ENCODE peak calls at places on chromosomes 13 and 19, in eight cellular contexts. L, A, F, Q, K, P, Z and Y are unnamed samples.

GRCh38 chr13:51538626-51539179 is 45.6 kb upstream of the WDFY2 start:
- DNase-seq in Q (no peak), F (no peak), K (no peak), P (no peak), L (no peak), Z (no peak), A (no peak), Y (no peak)

GRCh38 chr13:49679244-49679643 is 12.0 kb downstream of the EBPL start:
- DNase-seq in Q (no peak), F (no peak), P (no peak), A (no peak), L (no peak), Z (no peak), K (peak; percentile 32), Y (no peak)

GRCh38 chr13:94249512-94249911 is 230.0 kb downstream of the DCT start:
- DNase-seq in K (no peak), Q (no peak), P (no peak), Z (no peak), F (no peak), L (no peak), A (no peak), Y (no peak)

GRCh38 chr13:83780201-83780600 is 102.1 kb downstream of the SLITRK1 start:
- DNase-seq in K (peak; percentile 93), P (no peak), F (peak; percentile 22), L (no peak), Q (peak; percentile 0), A (no peak), Z (no peak), Y (no peak)

GRCh38 chr13:110560606-110561334 is 752 bp downstream of the RAB20 start:
- DNase-seq in L (no peak), K (peak; percentile 69), P (peak; percentile 25), Z (no peak), F (no peak), A (no peak), Q (no peak), Y (no peak)

GRCh38 chr13:94978516-94978915 is 266.2 kb upstream of the SOX21 start:
- DNase-seq in L (no peak), Z (no peak), Q (no peak), A (no peak), P (no peak), K (no peak), F (no peak), Y (no peak)

GRCh38 chr19:37077929-37078716 is at the start of gene ZNF420:
- DNase-seq in A (peak; percentile 71), L (peak; percentile 67), P (peak; percentile 95), Z (peak; percentile 82), Q (no peak), K (peak; percentile 99), F (peak; percentile 95), Y (no peak)

GRCh38 chr19:20422216-20422615 is 143.4 kb downstream of the ZNF737 start:
- DNase-seq in L (no peak), Q (no peak), A (no peak), Z (no peak), F (no peak), P (no peak), K (no peak), Y (no peak)

GRCh38 chr13:100789481-100789880 is 114.9 kb upstream of the TMTC4 start:
- DNase-seq in A (no peak), K (no peak), Z (no peak), P (no peak), F (no peak), L (no peak), Q (no peak), Y (no peak)

GRCh38 chr19:16095071-16095571 is 16.6 kb upstream of the RAB8A start:
- DNase-seq in Q (no peak), Z (no peak), F (no peak), K (no peak), P (no peak), A (no peak), L (no peak), Y (no peak)

GRCh38 chr13:97239943-97240788 is 18.0 kb downstream of the MBNL2 start:
- DNase-seq in F (no peak), L (no peak), P (no peak), K (no peak), A (no peak), Q (no peak), Z (no peak), Y (no peak)

GRCh38 chr19:51808333-51808986 is 13.5 kb downstream of the FPR3 start:
- DNase-seq in Z (no peak), A (no peak), K (peak; percentile 71), F (no peak), L (no peak), P (peak; percentile 34), Q (no peak), Y (no peak)